ENCODE peak calls at places on chromosomes 12 and 14, in ten cellular contexts. One of them, this sample, is unnamed.

GRCh38 chr14:61461808-61462275 is 140.5 kb downstream of the PRKCH start:
- DNase-seq in stomach: no peak
- DNase-seq in NCI-H1105 treated with DMSO at 0.1 percent for 48 hours: peak
- DNase-seq in EL: peak
- DNase-seq in left ventricle myocardium inferior: no peak
- DNase-seq in cardiac septum: no peak
- DNase-seq in NCI-H2081: peak
- DNase-seq in activated gamma-delta T cell treated with anti-CD3 and anti-CD28 coated beads, Interleukin-2, amount 50 U/mL, for 16 hours: no peak
- DNase-seq in A172: peak
- DNase-seq in HFF-Myc: peak
- DNase-seq in this sample: peak

GRCh38 chr12:116881325-116881866 is at the start of gene HRK:
- DNase-seq in stomach: no peak
- DNase-seq in NCI-H1105 treated with DMSO at 0.1 percent for 48 hours: peak
- DNase-seq in EL: no peak
- DNase-seq in left ventricle myocardium inferior: no peak
- DNase-seq in cardiac septum: no peak
- DNase-seq in NCI-H2081: no peak
- DNase-seq in activated gamma-delta T cell treated with anti-CD3 and anti-CD28 coated beads, Interleukin-2, amount 50 U/mL, for 16 hours: no peak
- DNase-seq in A172: no peak
- DNase-seq in HFF-Myc: no peak
- DNase-seq in this sample: no peak

GRCh38 chr12:69435644-69436043 is 34.5 kb upstream of the FRS2 start:
- DNase-seq in stomach: no peak
- DNase-seq in NCI-H1105 treated with DMSO at 0.1 percent for 48 hours: no peak
- DNase-seq in EL: no peak
- DNase-seq in left ventricle myocardium inferior: no peak
- DNase-seq in cardiac septum: no peak
- DNase-seq in NCI-H2081: no peak
- DNase-seq in activated gamma-delta T cell treated with anti-CD3 and anti-CD28 coated beads, Interleukin-2, amount 50 U/mL, for 16 hours: no peak
- DNase-seq in A172: no peak
- DNase-seq in HFF-Myc: no peak
- DNase-seq in this sample: no peak

GRCh38 chr14:59126714-59127436 is 61.6 kb upstream of the DAAM1 start:
- DNase-seq in stomach: no peak
- DNase-seq in NCI-H1105 treated with DMSO at 0.1 percent for 48 hours: peak
- DNase-seq in EL: peak
- DNase-seq in left ventricle myocardium inferior: no peak
- DNase-seq in cardiac septum: no peak
- DNase-seq in NCI-H2081: peak
- DNase-seq in activated gamma-delta T cell treated with anti-CD3 and anti-CD28 coated beads, Interleukin-2, amount 50 U/mL, for 16 hours: peak
- DNase-seq in A172: peak
- DNase-seq in HFF-Myc: peak
- DNase-seq in this sample: peak

GRCh38 chr12:87094356-87094755 is 838.2 kb upstream of the MGAT4C start:
- DNase-seq in stomach: no peak
- DNase-seq in NCI-H1105 treated with DMSO at 0.1 percent for 48 hours: no peak
- DNase-seq in EL: no peak
- DNase-seq in left ventricle myocardium inferior: no peak
- DNase-seq in cardiac septum: no peak
- DNase-seq in NCI-H2081: no peak
- DNase-seq in activated gamma-delta T cell treated with anti-CD3 and anti-CD28 coated beads, Interleukin-2, amount 50 U/mL, for 16 hours: no peak
- DNase-seq in A172: no peak
- DNase-seq in HFF-Myc: no peak
- DNase-seq in this sample: no peak

GRCh38 chr14:53187921-53188463 is 34.9 kb upstream of the DDHD1 start:
- DNase-seq in stomach: no peak
- DNase-seq in NCI-H1105 treated with DMSO at 0.1 percent for 48 hours: peak
- DNase-seq in EL: no peak
- DNase-seq in left ventricle myocardium inferior: no peak
- DNase-seq in cardiac septum: no peak
- DNase-seq in NCI-H2081: no peak
- DNase-seq in activated gamma-delta T cell treated with anti-CD3 and anti-CD28 coated beads, Interleukin-2, amount 50 U/mL, for 16 hours: no peak
- DNase-seq in A172: no peak
- DNase-seq in HFF-Myc: no peak
- DNase-seq in this sample: no peak

GRCh38 chr12:6092784-6093722 is 31.4 kb downstream of the VWF start:
- DNase-seq in stomach: peak
- DNase-seq in NCI-H1105 treated with DMSO at 0.1 percent for 48 hours: no peak
- DNase-seq in EL: peak
- DNase-seq in left ventricle myocardium inferior: no peak
- DNase-seq in cardiac septum: no peak
- DNase-seq in NCI-H2081: no peak
- DNase-seq in activated gamma-delta T cell treated with anti-CD3 and anti-CD28 coated beads, Interleukin-2, amount 50 U/mL, for 16 hours: no peak
- DNase-seq in A172: peak
- DNase-seq in HFF-Myc: peak
- DNase-seq in this sample: peak

GRCh38 chr14:100076630-100077029 is 11.4 kb downstream of the EVL start:
- DNase-seq in stomach: no peak
- DNase-seq in NCI-H1105 treated with DMSO at 0.1 percent for 48 hours: no peak
- DNase-seq in EL: peak
- DNase-seq in left ventricle myocardium inferior: peak
- DNase-seq in cardiac septum: no peak
- DNase-seq in NCI-H2081: no peak
- DNase-seq in activated gamma-delta T cell treated with anti-CD3 and anti-CD28 coated beads, Interleukin-2, amount 50 U/mL, for 16 hours: no peak
- DNase-seq in A172: peak
- DNase-seq in HFF-Myc: peak
- DNase-seq in this sample: peak

GRCh38 chr12:13093191-13093849 is 10.1 kb downstream of the GSG1 start:
- DNase-seq in stomach: no peak
- DNase-seq in NCI-H1105 treated with DMSO at 0.1 percent for 48 hours: no peak
- DNase-seq in EL: peak
- DNase-seq in left ventricle myocardium inferior: no peak
- DNase-seq in cardiac septum: no peak
- DNase-seq in NCI-H2081: no peak
- DNase-seq in activated gamma-delta T cell treated with anti-CD3 and anti-CD28 coated beads, Interleukin-2, amount 50 U/mL, for 16 hours: no peak
- DNase-seq in A172: no peak
- DNase-seq in HFF-Myc: no peak
- DNase-seq in this sample: no peak

GRCh38 chr12:47024463-47024862 is 55.0 kb upstream of the PCED1B start:
- DNase-seq in stomach: no peak
- DNase-seq in NCI-H1105 treated with DMSO at 0.1 percent for 48 hours: no peak
- DNase-seq in EL: no peak
- DNase-seq in left ventricle myocardium inferior: no peak
- DNase-seq in cardiac septum: no peak
- DNase-seq in NCI-H2081: no peak
- DNase-seq in activated gamma-delta T cell treated with anti-CD3 and anti-CD28 coated beads, Interleukin-2, amount 50 U/mL, for 16 hours: no peak
- DNase-seq in A172: no peak
- DNase-seq in HFF-Myc: no peak
- DNase-seq in this sample: no peak

GRCh38 chr14:35332517-35333346 is 40.5 kb downstream of the PSMA6 start:
- DNase-seq in stomach: peak
- DNase-seq in NCI-H1105 treated with DMSO at 0.1 percent for 48 hours: no peak
- DNase-seq in EL: no peak
- DNase-seq in left ventricle myocardium inferior: no peak
- DNase-seq in cardiac septum: no peak
- DNase-seq in NCI-H2081: no peak
- DNase-seq in activated gamma-delta T cell treated with anti-CD3 and anti-CD28 coated beads, Interleukin-2, amount 50 U/mL, for 16 hours: no peak
- DNase-seq in A172: peak
- DNase-seq in HFF-Myc: no peak
- DNase-seq in this sample: peak

GRCh38 chr12:122866950-122867607 is 28.8 kb downstream of the VPS37B start:
- DNase-seq in stomach: peak
- DNase-seq in NCI-H1105 treated with DMSO at 0.1 percent for 48 hours: no peak
- DNase-seq in EL: no peak
- DNase-seq in left ventricle myocardium inferior: no peak
- DNase-seq in cardiac septum: peak
- DNase-seq in NCI-H2081: no peak
- DNase-seq in activated gamma-delta T cell treated with anti-CD3 and anti-CD28 coated beads, Interleukin-2, amount 50 U/mL, for 16 hours: no peak
- DNase-seq in A172: no peak
- DNase-seq in HFF-Myc: no peak
- DNase-seq in this sample: no peak

GRCh38 chr12:93092559-93092945 is 163.5 kb upstream of the EEA1 start:
- DNase-seq in stomach: no peak
- DNase-seq in NCI-H1105 treated with DMSO at 0.1 percent for 48 hours: no peak
- DNase-seq in EL: no peak
- DNase-seq in left ventricle myocardium inferior: no peak
- DNase-seq in cardiac septum: no peak
- DNase-seq in NCI-H2081: no peak
- DNase-seq in activated gamma-delta T cell treated with anti-CD3 and anti-CD28 coated beads, Interleukin-2, amount 50 U/mL, for 16 hours: no peak
- DNase-seq in A172: no peak
- DNase-seq in HFF-Myc: no peak
- DNase-seq in this sample: no peak

GRCh38 chr12:48281811-48282210 is 68.9 kb downstream of the ZNF641 start:
- DNase-seq in stomach: no peak
- DNase-seq in NCI-H1105 treated with DMSO at 0.1 percent for 48 hours: no peak
- DNase-seq in EL: no peak
- DNase-seq in left ventricle myocardium inferior: no peak
- DNase-seq in cardiac septum: no peak
- DNase-seq in NCI-H2081: no peak
- DNase-seq in activated gamma-delta T cell treated with anti-CD3 and anti-CD28 coated beads, Interleukin-2, amount 50 U/mL, for 16 hours: no peak
- DNase-seq in A172: peak
- DNase-seq in HFF-Myc: no peak
- DNase-seq in this sample: no peak

GRCh38 chr12:20214286-20214685 is 154.1 kb upstream of the PDE3A start:
- DNase-seq in stomach: no peak
- DNase-seq in NCI-H1105 treated with DMSO at 0.1 percent for 48 hours: peak
- DNase-seq in EL: peak
- DNase-seq in left ventricle myocardium inferior: no peak
- DNase-seq in cardiac septum: no peak
- DNase-seq in NCI-H2081: peak
- DNase-seq in activated gamma-delta T cell treated with anti-CD3 and anti-CD28 coated beads, Interleukin-2, amount 50 U/mL, for 16 hours: no peak
- DNase-seq in A172: no peak
- DNase-seq in HFF-Myc: no peak
- DNase-seq in this sample: peak

GRCh38 chr12:127231366-127231765 is 1035.6 kb upstream of the TMEM132C start:
- DNase-seq in stomach: no peak
- DNase-seq in NCI-H1105 treated with DMSO at 0.1 percent for 48 hours: no peak
- DNase-seq in EL: no peak
- DNase-seq in left ventricle myocardium inferior: no peak
- DNase-seq in cardiac septum: no peak
- DNase-seq in NCI-H2081: no peak
- DNase-seq in activated gamma-delta T cell treated with anti-CD3 and anti-CD28 coated beads, Interleukin-2, amount 50 U/mL, for 16 hours: no peak
- DNase-seq in A172: peak
- DNase-seq in HFF-Myc: no peak
- DNase-seq in this sample: no peak

GRCh38 chr14:30252151-30252550 is 306.8 kb upstream of the G2E3 start:
- DNase-seq in stomach: no peak
- DNase-seq in NCI-H1105 treated with DMSO at 0.1 percent for 48 hours: no peak
- DNase-seq in EL: no peak
- DNase-seq in left ventricle myocardium inferior: no peak
- DNase-seq in cardiac septum: no peak
- DNase-seq in NCI-H2081: no peak
- DNase-seq in activated gamma-delta T cell treated with anti-CD3 and anti-CD28 coated beads, Interleukin-2, amount 50 U/mL, for 16 hours: no peak
- DNase-seq in A172: no peak
- DNase-seq in HFF-Myc: no peak
- DNase-seq in this sample: no peak

GRCh38 chr12:120314220-120314619 is 12.1 kb downstream of the SIRT4 start:
- DNase-seq in stomach: no peak
- DNase-seq in NCI-H1105 treated with DMSO at 0.1 percent for 48 hours: no peak
- DNase-seq in EL: no peak
- DNase-seq in left ventricle myocardium inferior: no peak
- DNase-seq in cardiac septum: no peak
- DNase-seq in NCI-H2081: no peak
- DNase-seq in activated gamma-delta T cell treated with anti-CD3 and anti-CD28 coated beads, Interleukin-2, amount 50 U/mL, for 16 hours: no peak
- DNase-seq in A172: no peak
- DNase-seq in HFF-Myc: no peak
- DNase-seq in this sample: peak

This sample was measured in MCF 10A.